ENCODE peak calls at places on chromosomes 2 and 18, in nine cellular contexts. Y is GM10248, T is OCI-LY7, J is choroid plexus epithelial cell, V is foreskin fibroblast, U is WTC11, F is cardiac fibroblast, Q is GM12864, H is heart left ventricle. N is an unnamed sample.

GRCh38 chr2:59378104-59378503 is 1137.0 kb upstream of the FANCL start:
- DNase-seq in Y (no peak), H (no peak), T (no peak), F (no peak), Q (no peak), V (no peak), J (no peak), U (no peak), N (no peak)

GRCh38 chr18:43009666-43010065 is 105.8 kb downstream of the RIT2 start:
- DNase-seq in J (no peak), Q (no peak), U (no peak), V (no peak), F (no peak), Y (no peak), H (no peak), T (no peak), N (no peak)

GRCh38 chr2:120669121-120669952 is 66.3 kb upstream of the GLI2 start:
- DNase-seq in Q (no peak), F (peak; percentile 31), H (no peak), Y (no peak), T (peak; percentile 40), V (peak; percentile 53), J (peak; percentile 47), U (peak; percentile 75), N (peak; percentile 81)

GRCh38 chr2:146847846-146848245 is 997.0 kb upstream of the ACVR2A start:
- DNase-seq in V (peak; percentile 60), T (no peak), Q (no peak), H (no peak), U (no peak), Y (no peak), J (no peak), F (no peak), N (no peak)

GRCh38 chr2:45975752-45976517 is 321.3 kb upstream of the EPAS1 start:
- DNase-seq in J (no peak), T (no peak), V (no peak), Q (no peak), U (no peak), F (no peak), H (no peak), Y (peak; percentile 8), N (no peak)

GRCh38 chr2:62731275-62731674 is 25.8 kb downstream of the EHBP1 start:
- DNase-seq in U (no peak), T (no peak), Q (no peak), J (no peak), Y (no peak), V (no peak), F (no peak), H (no peak), N (no peak)

GRCh38 chr2:113225505-113226259 is 51.9 kb downstream of the PSD4 start:
- DNase-seq in H (no peak), Y (no peak), T (no peak), J (peak; percentile 63), Q (no peak), U (peak; percentile 45), F (no peak), V (peak; percentile 59), N (peak; percentile 57)

GRCh38 chr2:235534608-235535422 is 41.0 kb downstream of the AGAP1 start:
- DNase-seq in T (no peak), Q (no peak), U (no peak), H (no peak), V (no peak), F (no peak), J (no peak), Y (no peak), N (no peak)

GRCh38 chr2:52083214-52083613 is 1051.3 kb upstream of the NRXN1 start:
- DNase-seq in J (no peak), H (no peak), F (no peak), V (no peak), T (no peak), Y (no peak), Q (no peak), U (no peak), N (no peak)

GRCh38 chr18:51051105-51051712 is 21.2 kb downstream of the SMAD4 start:
- DNase-seq in H (no peak), U (no peak), V (peak; percentile 70), J (peak; percentile 79), F (peak; percentile 75), T (peak; percentile 60), Y (peak; percentile 30), Q (no peak), N (no peak)

GRCh38 chr2:134852518-134852917 is 14.1 kb downstream of the ACMSD start:
- DNase-seq in T (no peak), F (peak; percentile 33), Q (no peak), J (no peak), Y (no peak), H (no peak), V (no peak), U (peak; percentile 28), N (no peak)

GRCh38 chr2:174145827-174146226 is 102.5 kb downstream of the OLA1 start:
- DNase-seq in Q (no peak), U (peak; percentile 26), Y (no peak), V (peak; percentile 41), F (peak; percentile 37), H (no peak), T (no peak), J (peak; percentile 53), N (no peak)
- TF ChIP-seq CTCF in Q (no peak), U (no peak), Y (no peak), V (no peak), F (no peak), H (no peak), T (peak; percentile 33), J (peak; percentile 44), N (no peak)

GRCh38 chr2:188979730-188980123 is 5.6 kb downstream of the COL3A1 start:
- DNase-seq in V (no peak), T (no peak), H (no peak), Q (no peak), J (peak; percentile 57), Y (no peak), F (peak; percentile 47), U (no peak), N (no peak)

GRCh38 chr2:188979119-188979729 is 5.1 kb downstream of the COL3A1 start:
- DNase-seq in T (no peak), Q (no peak), F (peak; percentile 53), Y (no peak), U (no peak), H (no peak), V (peak; percentile 24), J (peak; percentile 66), N (no peak)

GRCh38 chr2:188976545-188977268 is 2.5 kb downstream of the COL3A1 start:
- DNase-seq in V (peak; percentile 77), T (peak; percentile 18), F (peak; percentile 83), Y (no peak), H (no peak), U (no peak), Q (no peak), J (peak; percentile 87), N (no peak)

GRCh38 chr2:188975497-188976102 is 1.4 kb downstream of the COL3A1 start:
- DNase-seq in T (no peak), V (peak; percentile 94), H (peak; percentile 31), F (peak; percentile 98), U (no peak), Y (no peak), Q (no peak), J (peak; percentile 98), N (no peak)

DNA sequence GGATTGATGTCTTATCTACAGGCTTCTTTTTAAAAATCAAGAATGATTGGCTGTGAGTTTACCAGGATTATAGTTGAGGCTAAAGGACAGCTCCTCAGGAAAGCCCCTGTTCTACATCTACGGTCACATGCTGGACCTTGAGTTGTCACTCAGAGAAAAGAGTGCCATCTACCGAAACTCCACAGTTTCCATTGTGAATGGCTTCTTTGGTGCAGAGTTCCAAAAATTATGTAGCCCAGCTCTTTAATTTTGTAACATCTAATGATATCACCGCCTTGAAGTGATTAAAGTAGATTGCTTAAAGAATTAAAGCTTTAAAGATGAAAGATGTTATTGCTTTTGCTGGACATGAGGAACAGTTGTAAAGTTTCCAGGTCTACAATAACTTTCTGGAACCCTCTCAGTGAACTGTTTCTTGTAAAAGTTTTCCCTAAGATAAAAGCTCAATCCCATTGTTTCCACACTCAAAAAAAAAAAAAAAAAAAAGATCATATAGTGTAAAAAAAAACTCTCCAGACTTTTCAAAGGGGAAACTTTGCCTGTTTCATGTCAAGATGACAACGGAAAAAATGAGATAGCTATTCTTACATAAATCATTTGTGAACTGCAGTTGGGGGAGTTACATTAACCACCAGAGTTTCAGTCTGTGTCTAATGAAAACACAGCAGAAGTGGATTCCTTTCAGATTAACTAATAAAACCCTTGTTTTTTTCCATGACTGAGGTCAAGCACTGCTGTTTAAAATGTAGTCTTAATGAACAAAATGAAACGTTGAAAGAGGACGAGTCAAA is 4.3 kb downstream of the COL3A1 start:
- DNase-seq in H (no peak), T (no peak), F (peak; percentile 88), Q (peak; percentile 5), V (peak; percentile 83), Y (peak; percentile 29), U (no peak), J (peak; percentile 89), N (no peak)
- TF ChIP-seq CTCF in H (peak; percentile 24), T (peak; percentile 31), F (peak; percentile 42), Q (peak; percentile 25), V (peak; percentile 32), Y (peak; percentile 28), U (no peak), J (peak; percentile 53), N (no peak)

DNA sequence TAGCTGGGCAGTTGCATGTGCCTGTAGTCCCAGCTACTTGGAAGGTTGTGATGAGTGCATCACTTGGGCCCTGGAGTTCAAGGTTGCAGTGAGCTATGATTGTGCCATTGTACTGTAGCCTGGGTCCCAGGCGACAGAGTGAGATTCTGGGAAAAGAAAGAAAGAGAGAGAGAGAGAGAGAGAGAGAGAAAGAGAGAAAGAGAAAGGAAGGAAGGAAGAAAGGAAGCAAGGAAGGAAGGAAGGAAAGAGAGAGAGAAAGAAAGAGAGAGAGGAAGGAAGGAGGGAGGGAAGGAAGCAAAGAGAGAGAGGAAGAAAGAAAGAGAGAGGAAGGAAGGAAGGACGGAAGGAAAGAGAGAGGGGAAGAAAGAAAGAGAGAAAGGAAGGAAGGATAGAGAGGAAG is 128.4 kb downstream of the GALNT3 start:
- DNase-seq in V (no peak), T (no peak), Y (no peak), U (no peak), F (no peak), J (no peak), H (no peak), Q (no peak), N (no peak)
- TF ChIP-seq CTCF in V (no peak), T (no peak), Y (no peak), U (no peak), F (no peak), J (no peak), H (no peak), Q (no peak), N (no peak)

GRCh38 chr18:25661836-25662235 is 309.9 kb upstream of the ZNF521 start:
- DNase-seq in F (no peak), U (no peak), H (no peak), Q (no peak), Y (no peak), T (no peak), V (peak; percentile 71), J (peak; percentile 28), N (no peak)

GRCh38 chr18:25658476-25658875 is 306.5 kb upstream of the ZNF521 start:
- DNase-seq in Y (no peak), J (no peak), V (no peak), H (no peak), T (no peak), Q (no peak), U (no peak), F (no peak), N (no peak)

DNA sequence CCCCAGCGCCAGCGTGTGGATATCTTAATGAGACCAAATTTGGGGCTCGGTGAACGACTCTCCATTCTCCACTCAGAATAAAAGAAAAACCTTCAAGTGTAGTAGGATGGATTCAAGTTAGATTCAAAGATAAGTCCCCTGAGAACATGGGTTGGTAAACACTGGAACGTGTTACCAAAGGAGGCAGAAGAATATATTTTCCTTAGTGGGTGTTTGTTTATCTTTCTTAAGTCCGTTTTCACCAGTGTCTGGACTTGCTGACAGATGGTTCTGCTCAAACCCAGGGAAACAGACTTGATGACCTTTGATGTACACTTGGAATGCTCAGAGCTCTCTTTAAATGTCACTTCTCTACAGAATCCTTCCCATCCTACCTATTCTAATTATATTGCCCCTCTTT is 310.3 kb upstream of the ZNF521 start:
- DNase-seq in T (no peak), Q (no peak), V (peak; percentile 27), H (no peak), Y (no peak), J (peak; percentile 43), F (no peak), U (no peak), N (no peak)
- TF ChIP-seq CTCF in T (no peak), Q (no peak), V (no peak), H (no peak), Y (no peak), J (no peak), F (no peak), U (no peak), N (no peak)

N was measured in glutamatergic neuron.